ENCODE peak calls at places on chromosomes 12 and 14, in ten cellular contexts. T is astrocyte; F is AG09319; W is fibroblast of gingiva; O is NCI-H1105 treated with DMSO at 0.1 percent for 48 hours; U is CD8-positive, alpha-beta T cell; X is hepatic stellate cell; J is posterior cingulate gyrus; Z is fibroblast of mammary gland; Y is OCI-LY7. B is an unnamed sample.

GRCh38 chr12:2322554-2323120 is 269.9 kb downstream of the CACNA1C start:
- DNase-seq in W (no peak), X (no peak), O (peak; percentile 98), Z (no peak), U (no peak), T (no peak), J (no peak), F (no peak), Y (no peak), B (no peak)

GRCh38 chr12:16586350-16587109 is 19.4 kb downstream of the LMO3 start:
- DNase-seq in Y (no peak), Z (peak; percentile 63), X (no peak), F (no peak), J (no peak), U (no peak), O (no peak), W (peak; percentile 86), T (peak; percentile 89), B (peak; percentile 69)

GRCh38 chr12:120132863-120133385 is 16.4 kb upstream of the RAB35 start:
- DNase-seq in Z (no peak), Y (peak; percentile 83), O (no peak), W (no peak), X (no peak), T (no peak), F (no peak), J (no peak), U (no peak), B (no peak)

GRCh38 chr14:33646692-33647260 is 304.1 kb downstream of the EGLN3 start:
- DNase-seq in J (no peak), F (peak; percentile 20), Y (no peak), Z (peak; percentile 77), U (no peak), W (peak; percentile 49), X (no peak), T (peak; percentile 91), O (no peak), B (peak; percentile 66)

GRCh38 chr14:64463198-64463597 is 2.1 kb upstream of the AKAP5 start:
- DNase-seq in J (no peak), X (no peak), F (no peak), U (no peak), Y (peak; percentile 74), Z (no peak), T (no peak), O (no peak), W (no peak), B (no peak)

GRCh38 chr12:107330901-107331431 is 237.6 kb upstream of the CRY1 start:
- DNase-seq in Z (no peak), Y (no peak), J (no peak), T (no peak), U (no peak), F (no peak), O (no peak), X (no peak), W (no peak), B (no peak)

GRCh38 chr12:29164477-29165163 is 15.5 kb downstream of the FAR2 start:
- DNase-seq in U (no peak), Z (peak; percentile 80), O (no peak), T (peak; percentile 60), F (peak; percentile 31), X (peak; percentile 82), Y (peak; percentile 49), J (no peak), W (peak; percentile 82), B (peak; percentile 48)

GRCh38 chr12:75478395-75478794 is 2.2 kb upstream of the GLIPR1 start:
- DNase-seq in W (peak; percentile 55), U (no peak), Z (peak; percentile 73), O (no peak), J (no peak), Y (peak; percentile 21), T (peak; percentile 51), X (no peak), F (no peak), B (peak; percentile 71)

GRCh38 chr14:90564496-90564895 is 167.7 kb downstream of the CALM1 start:
- DNase-seq in Y (no peak), T (no peak), O (no peak), Z (no peak), U (no peak), X (no peak), J (no peak), W (no peak), F (no peak), B (no peak)

GRCh38 chr14:32259368-32260013 is 56.4 kb upstream of the RNU6-8 start:
- DNase-seq in J (no peak), U (no peak), Y (no peak), T (peak; percentile 77), X (peak; percentile 4), O (no peak), W (no peak), F (peak; percentile 11), Z (peak; percentile 54), B (peak; percentile 58)

GRCh38 chr14:105059035-105059916 is 6.0 kb downstream of the GPR132 start:
- DNase-seq in X (no peak), W (no peak), O (no peak), J (no peak), Z (peak; percentile 12), F (no peak), Y (no peak), T (no peak), U (no peak), B (no peak)

GRCh38 chr14:74620497-74620921 is 8.5 kb upstream of the LTBP2 start:
- DNase-seq in X (peak; percentile 64), U (peak; percentile 22), W (peak; percentile 72), T (peak; percentile 100), Z (peak; percentile 97), O (no peak), Y (no peak), J (no peak), F (peak; percentile 65), B (peak; percentile 95)

GRCh38 chr12:45284096-45284901 is 68.4 kb downstream of the ANO6 start:
- DNase-seq in W (peak; percentile 56), Z (peak; percentile 29), T (peak; percentile 94), X (peak; percentile 20), Y (no peak), O (no peak), U (no peak), F (no peak), J (no peak), B (peak; percentile 79)

GRCh38 chr12:64691793-64692583 is 67.2 kb downstream of the GNS start:
- DNase-seq in O (peak; percentile 85), U (no peak), F (peak; percentile 43), T (no peak), Y (no peak), J (no peak), X (no peak), Z (no peak), W (peak; percentile 97), B (no peak)

GRCh38 chr12:47651368-47652254 is 54.2 kb downstream of the RPAP3 start:
- DNase-seq in T (peak; percentile 35), Y (peak; percentile 74), U (peak; percentile 29), J (peak; percentile 46), W (peak; percentile 72), O (peak; percentile 48), F (peak; percentile 39), X (peak; percentile 43), Z (peak; percentile 74), B (peak; percentile 75)

GRCh38 chr14:91654836-91655235 is 77.0 kb downstream of the CATSPERB start:
- DNase-seq in W (no peak), U (no peak), X (no peak), J (no peak), Y (no peak), T (no peak), Z (no peak), F (no peak), O (no peak), B (no peak)

GRCh38 chr12:749871-750270 is 2.5 kb upstream of the WNK1 start:
- DNase-seq in T (no peak), O (peak; percentile 14), Y (peak; percentile 16), J (no peak), U (no peak), X (no peak), Z (no peak), F (no peak), W (no peak), B (no peak)

GRCh38 chr14:34875031-34875922 is at the start of gene BAZ1A:
- DNase-seq in W (peak; percentile 88), F (peak; percentile 63), Y (peak; percentile 82), U (peak; percentile 13), J (peak; percentile 18), Z (peak; percentile 94), O (peak; percentile 97), T (peak; percentile 87), X (peak; percentile 90), B (peak; percentile 87)

GRCh38 chr14:77043177-77043983 is 14.9 kb upstream of the IRF2BPL start:
- DNase-seq in F (peak; percentile 73), Y (no peak), X (peak; percentile 57), T (peak; percentile 93), Z (peak; percentile 95), J (no peak), W (peak; percentile 95), O (peak; percentile 19), U (no peak), B (peak; percentile 99)

GRCh38 chr14:72164420-72165150 is 232.4 kb downstream of the RGS6 start:
- DNase-seq in X (no peak), U (no peak), Y (no peak), O (no peak), W (no peak), T (no peak), F (no peak), J (no peak), Z (no peak), B (no peak)

GRCh38 chr14:64707661-64708060 is 3.4 kb downstream of the PLEKHG3 start:
- DNase-seq in X (peak; percentile 58), W (no peak), F (no peak), Z (peak; percentile 85), O (no peak), J (no peak), U (no peak), T (peak; percentile 92), Y (no peak), B (peak; percentile 77)

GRCh38 chr12:53044052-53044581 is 5.7 kb upstream of the TNS2 start:
- DNase-seq in T (no peak), O (no peak), J (no peak), F (no peak), W (no peak), U (no peak), X (no peak), Y (no peak), Z (no peak), B (peak; percentile 48)

GRCh38 chr12:121610239-121611149 is 15.8 kb upstream of the ORAI1 start:
- DNase-seq in X (peak; percentile 61), T (no peak), J (no peak), O (no peak), Y (no peak), W (peak; percentile 51), U (no peak), Z (peak; percentile 37), F (no peak), B (peak; percentile 55)

GRCh38 chr14:32038876-32039275 is 38.2 kb upstream of the ARHGAP5 start:
- DNase-seq in W (no peak), U (no peak), T (peak; percentile 11), X (no peak), Z (peak; percentile 7), Y (no peak), J (no peak), F (no peak), O (peak; percentile 96), B (no peak)

GRCh38 chr14:77027538-77028383 is 747 bp downstream of the IRF2BPL start:
- DNase-seq in Y (peak; percentile 71), O (peak; percentile 47), U (peak; percentile 53), Z (no peak), F (peak; percentile 66), X (peak; percentile 84), W (peak; percentile 80), J (peak; percentile 45), T (peak; percentile 65), B (peak; percentile 75)

GRCh38 chr14:49623941-49624806 is 3.6 kb downstream of the MGAT2 start:
- DNase-seq in Y (peak; percentile 44), X (no peak), Z (no peak), J (no peak), W (no peak), T (no peak), U (no peak), F (no peak), O (no peak), B (peak; percentile 15)

GRCh38 chr14:71130491-71131179 is 223.4 kb downstream of the PCNX1 start:
- DNase-seq in Z (peak; percentile 75), U (no peak), X (peak; percentile 24), Y (peak; percentile 35), J (no peak), F (no peak), T (peak; percentile 82), W (peak; percentile 14), O (no peak), B (peak; percentile 53)

B was measured in AG10803.